ENCODE peak calls at places on chromosomes 6 and 20, in ten cellular contexts. L is fibroblast of pulmonary artery, V is right lobe of liver, Y is H1, B is fibroblast of the aortic adventitia, J is mesendoderm, I is tibial artery, H is lower lobe of right lung, A is mammary epithelial cell, Q is astrocyte of the cerebellum. T is an unnamed sample.

GRCh38 chr20:42274977-42275376 is 656.8 kb upstream of the CHD6 start:
- DNase-seq in J (peak), Y (no peak), V (no peak), L (no peak), Q (no peak), A (no peak), I (no peak), B (no peak), H (no peak), T (no peak)

GRCh38 chr20:32285621-32286334 is 8.3 kb downstream of the KIF3B start:
- DNase-seq in A (peak), I (no peak), H (no peak), J (no peak), B (peak), L (no peak), V (no peak), Q (no peak), Y (no peak), T (no peak)

GRCh38 chr6:141110486-141110885 is 1022.2 kb upstream of the GJE1 start:
- DNase-seq in H (no peak), I (peak), Q (no peak), J (no peak), A (peak), L (peak), B (peak), Y (no peak), V (no peak), T (no peak)

GRCh38 chr6:56247654-56248122 is 308 bp upstream of the COL21A1 start:
- DNase-seq in A (no peak), Q (no peak), J (no peak), L (no peak), B (no peak), H (no peak), Y (no peak), V (no peak), I (no peak), T (no peak)

GRCh38 chr20:56511926-56512325 is 12.6 kb upstream of the FAM209A start:
- DNase-seq in I (no peak), Y (no peak), A (no peak), J (no peak), V (no peak), L (no peak), B (no peak), Q (no peak), H (no peak), T (no peak)

GRCh38 chr6:42131531-42131930 is 10.9 kb downstream of the C6orf132 start:
- DNase-seq in H (no peak), V (no peak), L (peak), I (no peak), Y (no peak), A (peak), B (peak), J (no peak), Q (peak), T (no peak)

GRCh38 chr6:52994789-52995078 is 350 bp downstream of the GSTA4 start:
- DNase-seq in V (peak), Y (no peak), J (no peak), A (no peak), I (peak), B (no peak), L (peak), Q (no peak), H (peak), T (no peak)

GRCh38 chr20:45341939-45342862 is 6.0 kb downstream of the SDC4 start:
- DNase-seq in J (peak), L (peak), Q (no peak), Y (no peak), I (peak), H (peak), A (peak), V (peak), B (peak), T (no peak)

GRCh38 chr6:113540491-113540890 is 316.7 kb upstream of the MARCKS start:
- DNase-seq in H (no peak), Y (no peak), A (no peak), V (no peak), I (no peak), Q (peak), J (no peak), L (no peak), B (peak), T (no peak)

GRCh38 chr6:154096834-154097233 is 57.8 kb downstream of the OPRM1 start:
- DNase-seq in I (no peak), J (no peak), B (no peak), Y (no peak), A (no peak), H (no peak), V (no peak), Q (no peak), L (no peak), T (no peak)

GRCh38 chr20:16485406-16485805 is 87.8 kb downstream of the KIF16B start:
- DNase-seq in L (no peak), B (no peak), A (no peak), J (no peak), Q (no peak), H (no peak), V (no peak), Y (no peak), I (no peak), T (no peak)

GRCh38 chr6:53287336-53288225 is 61.2 kb downstream of the ELOVL5 start:
- DNase-seq in V (no peak), H (no peak), Q (no peak), L (peak), J (no peak), Y (no peak), A (no peak), I (peak), B (peak), T (no peak)

DNA sequence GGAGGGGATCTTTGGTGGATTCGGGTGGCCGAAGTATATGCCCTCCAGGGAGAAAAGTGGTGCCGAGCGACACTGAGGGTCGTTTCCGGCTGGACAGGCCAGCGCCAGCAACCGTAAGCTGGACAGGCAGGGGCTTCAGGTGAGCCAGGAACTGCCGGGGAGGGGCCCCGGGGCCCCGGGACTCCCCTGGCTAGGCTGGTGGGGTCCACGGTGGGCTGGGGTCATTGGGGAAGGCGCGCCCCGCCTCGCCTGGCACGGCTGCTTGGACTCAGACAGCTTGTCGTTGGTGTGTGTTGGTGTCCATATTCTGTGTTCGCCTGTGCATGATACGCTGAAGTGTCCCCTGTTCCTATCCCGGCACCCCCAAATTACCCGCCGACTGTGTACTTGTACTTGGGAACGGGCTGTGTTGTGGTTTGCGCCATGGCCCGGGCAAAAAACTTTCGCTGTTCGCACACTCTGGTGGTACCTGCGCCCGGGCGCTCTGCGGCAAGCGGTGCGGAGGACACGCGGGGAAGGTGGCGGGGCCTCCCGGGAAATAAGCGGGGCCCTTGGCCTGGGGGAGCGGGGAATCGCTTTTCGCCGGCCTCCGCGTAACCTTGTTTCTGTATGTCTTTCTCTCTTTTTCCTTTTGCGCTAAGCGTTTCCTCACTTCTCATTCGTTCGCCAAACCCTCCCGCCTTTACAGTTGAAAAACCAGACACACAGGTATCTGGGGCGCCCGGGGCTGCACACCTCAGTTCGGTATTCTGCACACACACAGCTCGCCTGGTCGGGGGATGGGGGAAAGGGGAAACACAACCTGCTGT is 3.2 kb downstream of the GNAS start:
- DNase-seq in V (no peak), J (no peak), L (no peak), A (peak), Q (no peak), B (no peak), H (no peak), I (no peak), Y (no peak), T (no peak)
- H3K4me3 ChIP-seq in V (no peak), J (no peak), L (no peak), A (peak), Q (no peak), B (no peak), H (no peak), I (no peak), Y (peak), T (no peak)

DNA sequence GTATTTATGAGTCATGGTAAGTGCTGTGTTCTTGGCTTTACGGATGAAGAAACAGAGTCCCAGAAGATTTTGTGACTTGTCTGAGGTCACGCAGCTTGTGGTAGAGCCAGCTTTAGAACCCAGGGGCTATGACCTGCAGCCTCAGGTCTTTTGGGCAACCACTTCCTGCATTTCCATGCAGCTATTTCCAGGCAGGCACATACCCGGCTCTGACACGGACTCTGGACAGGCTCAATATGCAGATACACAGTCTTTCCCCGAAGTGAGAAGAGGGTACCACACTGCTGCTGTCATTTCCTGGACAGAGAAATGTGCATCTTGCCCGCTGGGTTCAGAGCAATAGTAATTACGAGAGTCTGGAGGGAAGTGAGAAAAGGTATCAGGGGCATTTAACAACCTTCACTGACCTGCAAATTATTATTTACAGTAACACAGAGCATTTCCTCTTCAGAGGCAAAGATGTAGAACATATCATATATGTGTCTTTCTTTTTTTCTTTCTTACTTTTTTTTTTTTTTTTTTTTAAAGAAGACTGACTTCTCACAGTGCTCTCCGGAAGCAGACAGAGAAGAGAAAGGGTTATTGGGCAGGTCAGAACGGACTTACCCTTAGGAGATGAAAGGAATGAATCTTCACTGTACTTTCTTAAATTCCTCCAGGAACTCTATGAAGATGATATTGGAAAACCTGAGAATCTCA is 185.1 kb downstream of the CLIC5 start:
- DNase-seq in H (no peak), A (peak), Y (no peak), V (no peak), J (no peak), I (no peak), L (no peak), Q (no peak), B (no peak), T (no peak)
- H3K4me3 ChIP-seq in H (no peak), A (no peak), Y (no peak), V (no peak), J (no peak), I (no peak), L (no peak), Q (no peak), B (no peak), T (no peak)

DNA sequence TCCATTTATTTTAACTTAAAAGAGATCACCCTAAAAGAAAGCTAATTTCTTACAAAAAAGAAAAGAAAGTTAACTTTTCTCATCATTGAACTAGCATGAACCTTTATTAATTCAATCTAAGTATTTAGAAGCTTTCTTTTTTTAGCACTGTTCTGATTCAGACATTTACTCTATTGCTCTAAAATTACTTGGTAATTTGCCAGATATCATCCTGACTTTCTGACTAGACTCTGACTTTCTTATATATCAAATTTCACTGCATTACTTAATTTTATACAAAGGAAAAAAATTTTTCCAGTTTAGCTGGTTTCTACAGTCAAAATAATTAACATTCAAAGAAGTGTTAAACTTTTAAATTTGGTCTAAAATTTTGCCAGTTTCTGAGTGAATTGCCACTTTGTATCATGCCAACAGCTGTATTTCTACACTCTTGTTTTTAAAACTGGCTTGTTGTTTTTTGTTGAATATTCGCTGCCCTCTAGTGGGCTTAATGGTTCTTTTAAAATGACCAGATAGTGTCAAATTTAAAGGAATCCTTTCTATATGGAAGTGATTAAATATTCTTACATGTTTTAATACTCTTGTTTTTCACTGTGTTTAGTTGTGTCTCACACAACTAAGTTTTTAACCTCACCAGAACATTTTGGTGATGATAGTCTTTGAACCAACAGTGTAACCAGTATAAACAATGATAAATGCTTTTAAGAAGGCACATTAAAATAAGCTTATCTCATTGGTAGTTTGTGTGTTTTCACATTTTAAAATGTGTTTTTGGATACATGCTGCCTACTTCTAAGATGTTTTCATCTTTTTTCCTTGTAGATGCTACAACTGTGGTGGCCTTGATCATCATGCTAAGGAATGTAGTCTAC is 102.0 kb downstream of the POPDC3 start:
- DNase-seq in B (peak), L (peak), A (peak), I (no peak), H (no peak), V (no peak), Y (no peak), J (peak), Q (peak), T (no peak)
- H3K4me3 ChIP-seq in B (no peak), L (no peak), A (no peak), I (no peak), H (no peak), V (no peak), Y (no peak), J (no peak), Q (no peak), T (no peak)

DNA sequence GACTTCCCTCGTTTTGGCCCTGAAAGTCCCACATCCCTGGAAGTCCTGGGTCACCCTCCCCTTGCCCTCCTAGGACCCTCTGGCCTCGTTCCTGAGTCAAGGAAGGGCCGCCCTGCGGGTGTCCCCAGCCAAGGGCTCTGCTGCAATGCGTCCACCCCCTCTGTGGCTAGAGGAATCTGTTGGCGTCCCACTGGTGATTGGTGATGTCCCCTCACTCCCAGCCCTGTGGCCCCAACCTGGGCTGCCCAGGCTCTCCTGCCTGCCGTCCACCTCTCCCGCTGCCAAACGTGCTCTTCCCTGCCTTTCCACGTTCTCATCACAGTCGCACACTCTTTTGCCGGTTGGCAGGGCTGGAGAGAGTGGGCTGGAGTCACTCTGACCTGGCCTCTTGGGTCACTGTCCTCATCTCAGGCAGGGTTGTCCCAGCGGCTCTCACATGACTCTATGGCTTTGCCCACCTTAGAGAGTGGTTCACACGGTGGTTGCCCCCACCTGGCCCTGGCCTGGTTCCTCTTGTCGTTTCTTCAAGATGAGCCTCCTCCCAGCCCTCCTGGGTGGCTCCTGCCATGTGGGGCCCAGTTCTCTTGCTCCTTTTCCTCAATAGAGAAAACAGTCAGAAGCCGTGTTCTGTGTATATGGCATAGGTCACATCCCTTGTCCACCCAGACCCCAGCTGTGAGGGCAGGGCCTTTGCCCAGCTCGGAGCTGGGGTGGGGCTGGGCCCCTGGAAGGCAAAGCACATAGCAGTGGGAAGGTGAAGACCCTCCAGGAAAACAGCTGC is 100.9 kb downstream of the TMEM242 start:
- DNase-seq in A (no peak), J (no peak), V (no peak), B (no peak), Q (no peak), L (no peak), Y (no peak), H (no peak), I (no peak), T (no peak)
- H3K4me3 ChIP-seq in A (no peak), J (no peak), V (no peak), B (no peak), Q (no peak), L (no peak), Y (no peak), H (no peak), I (no peak), T (no peak)

GRCh38 chr20:38449046-38449445 is 13.9 kb upstream of the SNHG17 start:
- DNase-seq in L (no peak), B (no peak), V (no peak), A (no peak), H (no peak), Q (no peak), Y (no peak), I (no peak), J (no peak), T (no peak)

GRCh38 chr20:38446441-38447209 is 11.5 kb upstream of the SNHG17 start:
- DNase-seq in I (peak), J (peak), H (peak), A (peak), Y (peak), Q (peak), B (peak), V (peak), L (peak), T (no peak)

GRCh38 chr20:38447931-38448675 is 13.0 kb upstream of the SNHG17 start:
- DNase-seq in I (no peak), J (peak), Y (no peak), Q (no peak), A (no peak), L (no peak), V (no peak), H (no peak), B (no peak), T (no peak)

GRCh38 chr20:38445901-38446425 is 10.8 kb upstream of the SNHG17 start:
- DNase-seq in Y (no peak), Q (no peak), V (no peak), J (no peak), L (no peak), H (no peak), I (no peak), A (no peak), B (no peak), T (no peak)

GRCh38 chr20:38447251-38447661 is 12.1 kb upstream of the SNHG17 start:
- DNase-seq in Q (no peak), H (no peak), I (no peak), J (no peak), A (no peak), B (no peak), Y (no peak), V (no peak), L (no peak), T (no peak)
- H3K4me3 ChIP-seq in Q (peak), H (peak), I (peak), J (peak), A (peak), B (peak), Y (peak), V (peak), L (peak), T (peak)

T was measured in kidney epithelial cell.